ENCODE peak calls at places on chromosomes 13 and 19, in five cellular contexts. Q, F, X, T and V are unnamed samples.

GRCh38 chr13:29595380-29596063 is at the start of gene SLC7A1:
- DNase-seq in F (peak; percentile 73), Q (peak; percentile 80), X (peak; percentile 97), T (peak; percentile 87), V (peak; percentile 43)

GRCh38 chr19:16660763-16661479 is at the start of gene TMEM38A:
- DNase-seq in F (no peak), Q (no peak), T (peak; percentile 56), X (peak; percentile 84), V (no peak)

GRCh38 chr13:106587787-106588186 is 19.9 kb upstream of the ARGLU1 start:
- DNase-seq in Q (no peak), T (no peak), F (no peak), X (no peak), V (no peak)

GRCh38 chr19:33803383-33803782 is 6.7 kb downstream of the KCTD15 start:
- DNase-seq in F (no peak), T (no peak), Q (no peak), X (no peak), V (no peak)

GRCh38 chr13:32165791-32166190 is 134.2 kb downstream of the FRY start:
- DNase-seq in X (no peak), Q (no peak), F (no peak), T (no peak), V (no peak)

GRCh38 chr13:29901714-29902631 is 51.6 kb upstream of the UBL3 start:
- DNase-seq in F (peak; percentile 41), Q (peak; percentile 97), T (peak; percentile 14), X (no peak), V (no peak)

GRCh38 chr19:38596057-38596981 is 21.4 kb downstream of the MAP4K1 start:
- DNase-seq in F (peak; percentile 84), Q (no peak), X (peak; percentile 88), T (peak; percentile 95), V (no peak)

GRCh38 chr13:29749401-29750177 is 100.8 kb downstream of the UBL3 start:
- DNase-seq in Q (peak; percentile 84), F (no peak), T (no peak), X (no peak), V (no peak)

GRCh38 chr13:109745702-109746101 is 40.7 kb downstream of the IRS2 start:
- DNase-seq in Q (no peak), X (no peak), F (no peak), T (peak; percentile 62), V (no peak)

GRCh38 chr19:29966594-29967249 is 24.7 kb downstream of the URI1 start:
- DNase-seq in Q (peak; percentile 34), X (no peak), T (no peak), F (peak; percentile 57), V (no peak)

GRCh38 chr19:17951151-17952040 is 15.5 kb upstream of the KCNN1 start:
- DNase-seq in F (no peak), T (no peak), Q (no peak), X (no peak), V (no peak)

GRCh38 chr19:34287676-34288140 is 33.4 kb downstream of the GARRE1 start:
- DNase-seq in X (no peak), T (no peak), Q (no peak), F (no peak), V (no peak)

GRCh38 chr19:56350416-56351045 is 35.9 kb upstream of the ZSCAN5A start:
- DNase-seq in T (peak; percentile 76), X (peak; percentile 55), Q (peak; percentile 41), F (peak; percentile 60), V (peak; percentile 11)

GRCh38 chr13:44117351-44117750 is 237.6 kb downstream of the LACC1 start:
- DNase-seq in X (no peak), Q (peak; percentile 48), F (no peak), T (no peak), V (no peak)

GRCh38 chr13:94256671-94257070 is 222.8 kb downstream of the DCT start:
- DNase-seq in Q (no peak), T (no peak), F (no peak), X (no peak), V (no peak)

GRCh38 chr19:54482889-54483288 is 9.8 kb upstream of the CDC42EP5 start:
- DNase-seq in F (no peak), Q (no peak), T (no peak), X (no peak), V (no peak)
- TF ChIP-seq RCOR1 in F (no peak), Q (no peak), T (no peak), X (no peak), V (no peak)

GRCh38 chr13:48818495-48818961 is 157.2 kb upstream of the FNDC3A start:
- DNase-seq in T (no peak), X (no peak), F (peak; percentile 47), Q (peak; percentile 98), V (no peak)
- TF ChIP-seq USF2 in T (no peak), X (no peak), F (no peak), Q (peak; percentile 7), V (no peak)

GRCh38 chr19:1648926-1649541 is 3.4 kb downstream of the TCF3 start:
- DNase-seq in F (no peak), T (no peak), X (no peak), Q (no peak), V (no peak)
- TF ChIP-seq CTCF in F (no peak), T (no peak), X (no peak), Q (no peak), V (no peak)

GRCh38 chr13:50845211-50845610 is 1.7 kb upstream of the DLEU7 start:
- DNase-seq in X (no peak), T (no peak), F (no peak), Q (no peak), V (no peak)
- TF ChIP-seq RCOR1 in X (no peak), T (no peak), F (no peak), Q (no peak), V (no peak)

DNA sequence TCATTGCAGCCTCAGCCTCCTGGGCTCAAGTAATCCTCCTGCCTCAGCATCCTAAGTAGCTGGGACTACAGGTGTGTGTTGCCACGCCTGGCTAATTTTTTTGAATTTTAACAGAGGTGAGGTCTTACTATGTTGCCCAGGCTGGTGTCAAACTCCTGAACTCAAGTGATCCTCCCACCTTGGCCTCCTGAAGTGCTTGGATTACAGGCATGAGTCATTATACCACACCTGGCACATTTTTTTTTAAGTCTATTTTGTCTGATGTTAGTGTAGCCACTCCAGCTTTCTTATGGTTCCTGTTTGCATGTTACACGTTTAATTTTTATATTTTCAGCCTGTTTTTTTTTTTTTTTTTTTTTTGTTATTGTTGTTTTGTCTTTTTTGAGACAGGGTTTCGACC is 24.8 kb downstream of the KDM4B start:
- DNase-seq in Q (no peak), F (no peak), X (no peak), T (no peak), V (no peak)
- TF ChIP-seq USF2 in Q (no peak), F (no peak), X (no peak), T (no peak), V (no peak)

GRCh38 chr19:13152356-13152853 is 2.2 kb downstream of the IER2 start:
- DNase-seq in F (no peak), X (no peak), T (no peak), Q (no peak), V (no peak)

GRCh38 chr19:13151605-13152355 is 1.6 kb downstream of the IER2 start:
- DNase-seq in T (peak; percentile 98), Q (peak; percentile 96), F (peak; percentile 95), X (peak; percentile 95), V (no peak)

GRCh38 chr19:13153627-13154240 is 3.5 kb downstream of the IER2 start:
- DNase-seq in T (peak; percentile 73), Q (no peak), X (no peak), F (no peak), V (no peak)

GRCh38 chr19:13154241-13154778 is 4.1 kb downstream of the IER2 start:
- DNase-seq in F (peak; percentile 65), T (peak; percentile 87), Q (peak; percentile 95), X (peak; percentile 57), V (no peak)

GRCh38 chr19:13152854-13153626 is 2.8 kb downstream of the IER2 start:
- DNase-seq in X (peak; percentile 92), T (peak; percentile 97), F (peak; percentile 95), Q (peak; percentile 93), V (peak; percentile 83)
- TF ChIP-seq CTCF in X (peak; percentile 39), T (no peak), F (no peak), Q (peak; percentile 6), V (no peak)

GRCh38 chr19:43504426-43505185 is at the start of gene PHLDB3:
- DNase-seq in Q (peak; percentile 9), F (no peak), X (peak; percentile 70), T (peak; percentile 27), V (no peak)
- TF ChIP-seq RCOR1 in Q (no peak), F (no peak), X (no peak), T (no peak), V (no peak)

DNA sequence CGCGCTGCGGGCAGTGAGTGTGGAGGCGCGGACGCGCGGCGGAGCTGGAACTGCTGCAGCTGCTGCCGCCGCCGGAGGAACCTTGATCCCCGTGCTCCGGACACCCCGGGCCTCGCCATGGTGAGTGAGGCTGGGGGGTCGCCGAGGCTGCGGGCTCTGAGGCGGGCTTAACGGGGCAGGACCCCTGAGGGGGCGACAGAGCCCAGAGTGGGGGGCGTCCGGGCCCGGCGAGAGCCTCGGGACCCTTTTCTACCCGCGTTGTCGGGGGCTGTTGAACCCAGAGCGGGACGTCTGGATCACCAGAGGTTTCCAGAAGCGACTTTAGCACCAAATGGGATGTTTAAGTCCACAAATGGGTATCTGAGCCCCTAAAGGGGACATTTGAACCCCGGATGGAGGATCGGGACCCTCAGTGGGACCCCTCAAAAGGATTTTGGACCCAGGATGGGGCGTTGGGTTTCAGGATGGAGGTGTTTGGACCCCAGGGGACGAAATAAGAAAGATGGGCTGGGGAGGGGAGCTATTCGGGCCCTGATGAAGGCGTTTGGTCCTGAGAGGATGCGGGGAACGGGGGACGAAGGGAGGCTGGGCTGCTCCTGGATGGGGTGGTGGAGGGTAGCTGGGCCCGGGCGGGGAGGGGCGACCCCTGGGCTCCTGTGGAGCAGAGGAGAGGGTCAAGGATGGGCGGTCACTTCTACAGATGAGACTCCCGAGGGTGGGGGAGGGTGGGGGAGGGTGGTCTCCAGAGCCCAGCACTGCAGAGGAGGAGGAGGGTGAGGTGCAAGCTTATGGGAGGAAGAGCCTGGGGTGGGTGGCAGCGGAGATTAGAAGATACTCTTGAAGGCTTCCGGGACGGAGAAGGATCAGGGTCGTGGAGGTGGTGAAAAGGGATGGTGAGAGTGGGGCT is at the start of gene CALM3:
- DNase-seq in X (peak; percentile 60), T (peak; percentile 55), Q (no peak), F (no peak), V (no peak)
- TF ChIP-seq USF2 in X (no peak), T (no peak), Q (no peak), F (no peak), V (no peak)